ENCODE peak calls at places on chromosomes 16 and 17, in ten cellular contexts. G is endothelial cell of umbilical vein, M is gastrocnemius medialis, L is breast epithelium, Z is stomach, P is GM12878, R is GM12891, A is prostate gland, N is H1, H is uterus. W is an unnamed sample.

GRCh38 chr16:273547-274421 is 2.0 kb downstream of the RGS11 start:
- DNase-seq in R (no peak), M (no peak), P (no peak), Z (peak), H (no peak), A (no peak), L (no peak), N (no peak), G (no peak), W (no peak)

GRCh38 chr16:17293813-17294558 is 176.8 kb downstream of the XYLT1 start:
- DNase-seq in L (no peak), A (no peak), G (no peak), H (no peak), N (no peak), P (no peak), Z (no peak), R (no peak), M (no peak), W (no peak)

GRCh38 chr17:41777579-41778188 is 8.8 kb downstream of the JUP start:
- DNase-seq in A (peak), H (peak), N (no peak), P (no peak), M (peak), L (peak), R (no peak), G (peak), Z (peak), W (no peak)

GRCh38 chr17:80986816-80987480 is 4.7 kb upstream of the CHMP6 start:
- DNase-seq in H (peak), Z (no peak), A (no peak), M (peak), G (no peak), N (no peak), R (no peak), P (no peak), L (no peak), W (no peak)

GRCh38 chr16:27220527-27220926 is 17.2 kb downstream of the KDM8 start:
- DNase-seq in M (no peak), A (no peak), N (no peak), H (no peak), L (no peak), P (no peak), Z (no peak), G (no peak), R (no peak), W (no peak)

GRCh38 chr17:49218941-49219913 is 8.7 kb downstream of the ABI3 start:
- DNase-seq in G (no peak), A (no peak), H (no peak), Z (peak), L (no peak), M (no peak), P (peak), N (no peak), R (peak), W (peak)

GRCh38 chr16:79128706-79129105 is 471.8 kb downstream of the MAF start:
- DNase-seq in M (no peak), L (no peak), H (no peak), P (no peak), Z (no peak), A (no peak), N (no peak), G (no peak), R (no peak), W (no peak)

GRCh38 chr17:74815671-74816370 is 39.7 kb upstream of the NAT9 start:
- DNase-seq in L (no peak), M (no peak), A (no peak), G (peak), Z (no peak), P (no peak), N (no peak), H (no peak), R (no peak), W (peak)

GRCh38 chr17:22707626-22708025 is 1015.3 kb downstream of the KCNJ18 start:
- DNase-seq in Z (no peak), R (no peak), N (no peak), P (no peak), M (no peak), G (no peak), L (no peak), A (no peak), H (no peak), W (no peak)

GRCh38 chr17:10777131-10777805 is 26.6 kb downstream of the TMEM238L start:
- DNase-seq in R (no peak), M (no peak), H (no peak), L (no peak), G (no peak), P (no peak), A (no peak), N (no peak), Z (no peak), W (no peak)

GRCh38 chr17:48954300-48954755 is 9.7 kb upstream of the SNF8 start:
- DNase-seq in R (no peak), L (no peak), G (peak), H (no peak), P (no peak), N (no peak), A (no peak), Z (no peak), M (no peak), W (peak)

GRCh38 chr17:35804658-35805192 is 4.6 kb upstream of the TAF15 start:
- DNase-seq in G (peak), Z (peak), M (no peak), H (no peak), N (peak), R (peak), A (peak), L (no peak), P (peak), W (peak)

GRCh38 chr16:86038923-86039310 is 140.0 kb downstream of the IRF8 start:
- DNase-seq in L (no peak), R (no peak), A (no peak), N (no peak), P (no peak), H (no peak), M (no peak), Z (no peak), G (no peak), W (no peak)

GRCh38 chr17:8073627-8074485 is 13.7 kb downstream of the ALOX12B start:
- DNase-seq in R (peak), L (peak), N (no peak), Z (peak), A (no peak), M (peak), G (peak), P (no peak), H (no peak), W (peak)

GRCh38 chr17:63490321-63490720 is 13.5 kb downstream of the ACE start:
- DNase-seq in R (no peak), G (no peak), L (no peak), M (no peak), P (no peak), Z (no peak), H (no peak), N (no peak), A (no peak), W (no peak)

GRCh38 chr17:62617894-62618472 is 9.5 kb upstream of the MRC2 start:
- DNase-seq in G (no peak), R (no peak), P (no peak), M (no peak), L (no peak), N (no peak), A (no peak), H (no peak), Z (no peak), W (no peak)

GRCh38 chr17:349666-350065 is 2.9 kb downstream of the RPH3AL start:
- DNase-seq in R (no peak), G (peak), L (no peak), H (no peak), A (no peak), P (no peak), N (no peak), M (no peak), Z (no peak), W (no peak)

GRCh38 chr17:4087911-4088693 is 54.7 kb downstream of the ZZEF1 start:
- DNase-seq in Z (no peak), N (no peak), G (no peak), H (no peak), L (no peak), P (no peak), M (peak), A (no peak), R (no peak), W (no peak)

GRCh38 chr17:37081287-37081686 is 132.5 kb downstream of the AATF start:
- DNase-seq in N (no peak), P (no peak), R (no peak), Z (no peak), H (no peak), L (no peak), A (no peak), G (peak), M (no peak), W (peak)

GRCh38 chr16:50744911-50745310 is 3.0 kb downstream of the CYLD start:
- DNase-seq in P (no peak), M (no peak), Z (no peak), L (no peak), H (no peak), N (no peak), A (no peak), R (no peak), G (peak), W (no peak)

GRCh38 chr17:73569758-73570319 is 74.4 kb downstream of the SDK2 start:
- DNase-seq in Z (no peak), G (no peak), A (no peak), L (no peak), N (no peak), P (no peak), H (no peak), M (no peak), R (no peak), W (no peak)

GRCh38 chr17:44487170-44487569 is 16.0 kb downstream of the GPATCH8 start:
- DNase-seq in P (no peak), R (no peak), A (no peak), Z (no peak), H (no peak), L (no peak), G (no peak), N (no peak), M (no peak), W (peak)

GRCh38 chr16:13909872-13910303 is 10.1 kb upstream of the ERCC4 start:
- DNase-seq in R (no peak), G (peak), M (peak), N (no peak), Z (peak), P (no peak), L (peak), H (no peak), A (peak), W (no peak)

GRCh38 chr16:25107466-25107792 is 4.1 kb upstream of the LCMT1 start:
- DNase-seq in H (no peak), A (no peak), L (no peak), N (no peak), P (no peak), M (no peak), R (no peak), G (no peak), Z (no peak), W (no peak)

GRCh38 chr17:57677858-57678257 is 67.2 kb downstream of the CCDC182 start:
- DNase-seq in Z (no peak), P (no peak), G (no peak), M (no peak), A (no peak), N (no peak), H (no peak), R (no peak), L (no peak), W (no peak)

GRCh38 chr16:51374346-51374745 is 223.3 kb upstream of the SALL1 start:
- DNase-seq in H (no peak), P (no peak), G (no peak), A (no peak), M (no peak), L (no peak), Z (no peak), R (no peak), N (no peak), W (no peak)

GRCh38 chr17:81314410-81315169 is 19.5 kb upstream of the SLC38A10 start:
- DNase-seq in G (no peak), R (no peak), Z (no peak), H (no peak), A (no peak), P (no peak), N (no peak), M (no peak), L (no peak), W (no peak)

GRCh38 chr17:45172541-45173286 is 11.0 kb downstream of the HEXIM2 start:
- DNase-seq in R (no peak), M (peak), L (peak), P (no peak), H (peak), G (no peak), A (peak), Z (peak), N (no peak), W (no peak)

GRCh38 chr17:39534768-39535405 is 72.8 kb downstream of the NEUROD2 start:
- DNase-seq in G (no peak), N (no peak), H (no peak), R (no peak), P (no peak), L (no peak), A (no peak), Z (no peak), M (no peak), W (no peak)

GRCh38 chr17:78707923-78708322 is 74.2 kb downstream of the CYTH1 start:
- DNase-seq in R (no peak), Z (no peak), N (no peak), H (no peak), P (no peak), M (no peak), G (no peak), A (no peak), L (no peak), W (no peak)

GRCh38 chr17:78708510-78708973 is 73.5 kb downstream of the CYTH1 start:
- DNase-seq in M (peak), Z (peak), N (peak), R (no peak), P (no peak), L (no peak), G (peak), H (peak), A (peak), W (peak)

GRCh38 chr17:78706271-78706915 is 75.7 kb downstream of the CYTH1 start:
- DNase-seq in L (no peak), H (no peak), Z (peak), A (peak), N (no peak), M (no peak), G (no peak), R (no peak), P (peak), W (no peak)

GRCh38 chr17:78705071-78705470 is 77.0 kb downstream of the CYTH1 start:
- DNase-seq in G (no peak), M (no peak), L (no peak), Z (no peak), N (no peak), P (no peak), R (no peak), A (no peak), H (no peak), W (no peak)

DNA sequence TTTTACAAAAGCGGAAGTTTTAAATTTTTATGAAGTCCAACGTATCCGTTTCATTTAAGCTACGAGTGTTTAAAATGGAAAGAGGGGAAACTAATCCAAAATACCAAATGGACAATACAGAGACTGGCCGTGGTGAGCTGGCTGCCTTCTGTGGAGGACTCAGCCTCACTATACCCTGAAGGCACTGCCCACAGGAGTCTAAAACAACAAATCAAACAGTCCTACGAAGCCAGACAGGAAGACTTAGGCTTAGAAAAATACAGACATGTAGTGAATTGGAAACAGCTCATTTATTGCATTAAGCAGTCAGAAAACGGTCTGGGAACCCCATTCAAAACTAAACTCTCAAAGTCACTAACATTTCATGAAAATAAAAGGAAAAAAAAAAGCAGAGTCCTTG is 75.1 kb downstream of the CYTH1 start:
- DNase-seq in H (no peak), Z (no peak), P (no peak), L (no peak), G (peak), A (no peak), M (no peak), N (no peak), R (no peak), W (no peak)
- TF ChIP-seq POLR2A in H (no peak), Z (no peak), P (no peak), L (no peak), G (no peak), A (no peak), M (no peak), N (no peak), R (no peak), W (no peak)

GRCh38 chr16:31352344-31353115 is 2.4 kb upstream of the ITGAX start:
- DNase-seq in Z (no peak), N (no peak), A (no peak), H (no peak), R (no peak), G (no peak), M (no peak), P (no peak), L (no peak), W (no peak)

GRCh38 chr16:31351937-31352315 is 3.0 kb upstream of the ITGAX start:
- DNase-seq in R (no peak), L (no peak), Z (no peak), M (no peak), N (no peak), P (no peak), H (no peak), G (no peak), A (no peak), W (no peak)

GRCh38 chr16:31348578-31348977 is 6.4 kb upstream of the ITGAX start:
- DNase-seq in M (no peak), N (no peak), H (no peak), A (no peak), Z (no peak), G (no peak), R (no peak), L (no peak), P (no peak), W (no peak)

GRCh38 chr16:31351246-31351936 is 3.6 kb upstream of the ITGAX start:
- DNase-seq in R (no peak), P (no peak), M (no peak), A (no peak), Z (no peak), H (no peak), L (no peak), N (no peak), G (no peak), W (no peak)

DNA sequence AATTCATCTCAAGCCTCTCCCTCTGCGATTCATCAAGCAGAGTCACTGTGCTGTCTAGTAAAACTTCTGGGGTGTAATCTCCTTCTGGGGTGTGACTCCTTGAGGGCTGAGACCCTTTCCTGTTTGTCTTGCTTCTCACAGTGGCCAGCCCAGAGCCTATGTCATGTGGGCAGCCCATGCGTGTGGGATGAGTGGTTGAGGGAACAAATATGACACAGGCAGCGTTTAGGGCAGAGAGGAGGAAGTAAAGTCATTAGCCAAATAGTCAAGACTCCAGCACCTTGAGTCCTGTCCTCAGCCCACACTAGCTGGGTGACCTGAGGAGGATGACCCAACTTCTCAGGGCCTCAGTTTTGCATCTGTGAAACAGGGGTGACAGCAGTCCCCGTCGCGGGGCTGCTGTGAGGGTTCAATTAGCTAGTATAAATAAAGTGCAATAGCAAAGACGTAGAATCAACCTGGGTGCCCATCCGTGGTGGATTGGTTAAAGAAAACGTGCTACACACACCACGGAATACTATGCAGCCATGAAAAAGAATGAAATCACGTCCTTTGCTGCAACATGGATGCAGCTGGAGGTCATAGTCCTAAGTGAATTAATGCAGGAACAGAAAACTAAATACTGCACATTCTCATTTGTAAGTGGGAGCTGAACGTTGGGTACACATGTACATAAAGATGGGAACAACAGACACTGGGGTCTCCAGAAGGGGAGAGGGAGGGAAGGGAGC is 4.5 kb upstream of the ITGAX start:
- DNase-seq in P (no peak), G (no peak), M (no peak), H (no peak), A (no peak), N (no peak), R (no peak), L (no peak), Z (no peak), W (no peak)
- TF ChIP-seq POLR2A in P (no peak), G (no peak), M (no peak), H (no peak), A (no peak), N (no peak), R (no peak), L (no peak), Z (no peak), W (no peak)

GRCh38 chr17:19538095-19539039 is 4.7 kb downstream of the SLC47A1 start:
- DNase-seq in N (no peak), G (no peak), L (no peak), M (peak), R (no peak), P (no peak), H (peak), A (no peak), Z (no peak), W (no peak)
- TF ChIP-seq POLR2A in N (no peak), G (no peak), L (no peak), M (no peak), R (no peak), P (no peak), H (no peak), A (no peak), Z (no peak), W (no peak)

DNA sequence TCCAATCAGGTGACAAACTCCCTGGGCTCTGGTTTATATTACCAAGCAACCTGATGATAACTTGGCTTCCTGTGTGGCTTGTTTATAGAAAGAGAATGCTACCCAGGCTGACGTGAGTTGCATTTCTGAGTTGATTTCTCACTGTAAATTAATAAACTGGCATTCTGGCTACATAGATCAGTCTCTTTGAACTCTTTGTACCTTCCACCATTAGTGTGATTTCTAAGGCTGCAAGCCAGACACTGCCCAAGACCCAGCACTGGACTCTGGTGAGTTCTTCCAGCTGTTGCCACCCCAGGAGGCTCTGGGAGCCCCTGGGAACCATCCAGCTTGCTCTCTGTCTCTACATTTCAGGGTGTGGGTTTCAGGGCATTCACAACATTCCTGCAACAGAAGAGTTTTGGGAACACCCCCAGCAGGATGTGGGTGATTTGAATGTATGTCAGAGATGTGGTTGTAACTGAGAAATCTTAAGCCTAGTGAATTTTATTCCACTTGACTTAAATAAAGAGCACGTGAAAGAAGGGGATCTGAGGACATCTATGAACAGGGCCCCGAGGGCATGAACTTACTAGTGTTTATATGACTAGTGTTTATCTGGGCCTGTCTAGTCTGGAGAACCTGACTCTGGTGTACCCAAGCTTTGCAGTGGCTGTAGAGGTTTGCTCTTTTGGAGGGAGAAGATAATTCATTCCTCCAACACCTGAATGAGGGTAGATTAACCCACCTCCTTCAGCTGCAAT is 30.3 kb upstream of the LRRC37A start:
- DNase-seq in N (no peak), H (no peak), G (no peak), Z (no peak), P (no peak), A (no peak), M (no peak), R (no peak), L (no peak), W (no peak)
- TF ChIP-seq POLR2A in N (no peak), H (no peak), G (no peak), Z (no peak), P (no peak), A (no peak), M (no peak), R (no peak), L (no peak), W (no peak)

GRCh38 chr16:56425439-56425832 is at the start of gene AMFR:
- DNase-seq in G (peak), P (no peak), H (peak), Z (peak), M (peak), R (peak), N (peak), L (no peak), A (peak), W (peak)
- TF ChIP-seq POLR2A in G (peak), P (peak), H (peak), Z (no peak), M (peak), R (no peak), N (no peak), L (no peak), A (peak), W (peak)

GRCh38 chr16:81442909-81443687 is 1.5 kb upstream of the CMIP start:
- DNase-seq in M (no peak), L (no peak), A (no peak), N (no peak), Z (no peak), P (no peak), H (no peak), R (no peak), G (no peak), W (no peak)

GRCh38 chr16:81445143-81445922 is 725 bp downstream of the CMIP start:
- DNase-seq in P (no peak), N (no peak), L (no peak), G (peak), M (no peak), Z (peak), R (peak), A (no peak), H (no peak), W (peak)

GRCh38 chr16:81443688-81444447 is 740 bp upstream of the CMIP start:
- DNase-seq in G (no peak), P (no peak), R (no peak), H (peak), L (no peak), Z (no peak), M (no peak), N (no peak), A (no peak), W (peak)

GRCh38 chr16:81445926-81446317 is 1.3 kb downstream of the CMIP start:
- DNase-seq in Z (no peak), P (no peak), G (peak), R (no peak), H (no peak), L (no peak), N (no peak), A (peak), M (no peak), W (peak)

GRCh38 chr16:81444448-81445121 is at the start of gene CMIP:
- DNase-seq in G (peak), H (peak), A (peak), P (no peak), Z (peak), M (peak), L (peak), N (peak), R (peak), W (peak)
- TF ChIP-seq POLR2A in G (no peak), H (no peak), A (no peak), P (no peak), Z (no peak), M (no peak), L (no peak), N (no peak), R (no peak), W (no peak)